ENCODE peak calls at places on chromosomes 2 and 18, in seven cellular contexts. W, V, L, Z, A, Y and M are unnamed samples. For H3K9me3, the result is how much of the 10 kb centered on the place peaks cover.

GRCh38 chr2:44745460-44745859 is 196.0 kb upstream of the SIX3 start:
- DNase-seq in W (no peak), V (no peak), L (no peak), Z (no peak), A (no peak), Y (no peak), M (no peak)

GRCh38 chr2:167678158-167678557 is 569.2 kb downstream of the STK39 start:
- DNase-seq in W (no peak), V (no peak), L (no peak), Z (no peak), A (no peak), Y (no peak), M (no peak)

GRCh38 chr18:62144338-62144737 is 42.5 kb downstream of the PIGN start:
- DNase-seq in W (no peak), V (no peak), L (no peak), Z (no peak), A (no peak), Y (no peak), M (no peak)

GRCh38 chr2:225428360-225428759 is 28.9 kb downstream of the NYAP2 start:
- DNase-seq in W (no peak), V (no peak), L (no peak), Z (no peak), A (no peak), Y (no peak), M (no peak)

GRCh38 chr2:43897492-43897891 is 58.7 kb downstream of the ABCG8 start:
- DNase-seq in W (no peak), V (no peak), L (no peak), Z (no peak), A (no peak), Y (no peak), M (no peak)

GRCh38 chr2:71879509-71880184 is 268.0 kb downstream of the CYP26B1 start:
- DNase-seq in W (no peak), V (no peak), L (no peak), Z (no peak), A (no peak), Y (no peak), M (no peak)

GRCh38 chr18:58535340-58536186 is 93.3 kb downstream of the ALPK2 start:
- DNase-seq in W (no peak), V (no peak), L (no peak), Z (no peak), A (no peak), Y (peak), M (no peak)

GRCh38 chr2:185891403-185891802 is 152.8 kb downstream of the FSIP2 start:
- DNase-seq in W (no peak), V (peak), L (no peak), Z (no peak), A (no peak), Y (no peak), M (no peak)

GRCh38 chr18:34121157-34121807 is 103.4 kb downstream of the NOL4 start:
- DNase-seq in W (no peak), V (peak), L (no peak), Z (peak), A (no peak), Y (peak), M (no peak)

GRCh38 chr18:73717570-73717969 is 430.1 kb downstream of the FBXO15 start:
- DNase-seq in W (no peak), V (no peak), L (no peak), Z (peak), A (no peak), Y (peak), M (no peak)

GRCh38 chr18:24817150-24818068 is 357.0 kb downstream of the HRH4 start:
- DNase-seq in W (no peak), V (no peak), L (no peak), Z (no peak), A (no peak), Y (no peak), M (no peak)

GRCh38 chr2:196390243-196391148 is 219.1 kb upstream of the STK17B start:
- DNase-seq in W (no peak), V (no peak), L (no peak), Z (no peak), A (no peak), Y (peak), M (no peak)

GRCh38 chr2:232354069-232354468 is 24.5 kb upstream of the ALPP start:
- DNase-seq in W (no peak), V (no peak), L (no peak), Z (no peak), A (no peak), Y (no peak), M (no peak)

DNA sequence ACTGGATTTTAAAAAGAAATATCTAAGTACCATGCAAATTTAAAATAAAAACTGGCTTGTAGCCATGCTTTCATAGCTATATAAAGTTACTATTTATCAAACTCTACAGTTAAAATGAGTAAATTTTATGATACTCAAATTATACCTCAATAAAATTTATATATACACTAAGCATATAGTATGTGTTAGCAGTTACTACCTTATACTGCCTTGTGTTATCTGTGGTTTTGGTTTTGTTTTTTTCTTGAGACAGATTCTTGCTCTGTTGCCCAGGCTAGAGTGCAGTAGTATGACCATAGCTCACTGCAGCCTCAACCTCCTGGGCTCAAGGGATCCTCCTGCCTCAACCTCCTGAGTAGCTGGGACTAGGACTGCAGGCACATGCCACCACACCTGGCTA is 342.1 kb downstream of the KIAA1328 start:
- DNase-seq in W (no peak), V (no peak), L (no peak), Z (no peak), A (no peak), Y (no peak), M (no peak)
- TF ChIP-seq CTCF in W (no peak), V (no peak), L (no peak), Z (no peak), A (no peak), Y (no peak), M (no peak)

GRCh38 chr2:20604401-20604911 is 46.4 kb downstream of the HS1BP3 start:
- DNase-seq in W (no peak), V (no peak), L (no peak), Z (no peak), A (no peak), Y (no peak), M (no peak)
- H3K27ac ChIP-seq in W (no peak), V (no peak), L (no peak), Z (no peak), A (no peak), Y (no peak), M (no peak)

GRCh38 chr2:173327421-173327820 is 27.3 kb upstream of the CDCA7 start:
- DNase-seq in W (no peak), V (no peak), L (no peak), Z (no peak), A (no peak), Y (no peak), M (no peak)
- H3K9me3 ChIP-seq in W (under half), V (under half), L (under half), Z (under half), A (under half), Y (under half), M (under half)

GRCh38 chr2:119531292-119531691 is 7.0 kb upstream of the SCTR start:
- DNase-seq in W (no peak), V (peak), L (no peak), Z (no peak), A (no peak), Y (no peak), M (no peak)
- TF ChIP-seq CTCF in W (no peak), V (peak), L (no peak), Z (peak), A (no peak), Y (peak), M (no peak)

GRCh38 chr2:160405077-160405865 is 88.3 kb downstream of the RBMS1 start:
- DNase-seq in W (no peak), V (no peak), L (no peak), Z (no peak), A (no peak), Y (no peak), M (no peak)
- H3K27ac ChIP-seq in W (no peak), V (no peak), L (peak), Z (no peak), A (no peak), Y (peak), M (no peak)